ENCODE peak calls at places on chromosomes 5 and 9, in six cellular contexts. One of them, this sample, is unnamed.

GRCh38 chr9:14704281-14704680 is 11.0 kb upstream of the ZDHHC21 start:
- DNase-seq in GM12865: no peak
- DNase-seq in thoracic aorta: no peak
- DNase-seq in stimulated activated CD4-positive, alpha-beta T cell treated with anti-CD3 and anti-CD28 coated beads, TNF-alpha, amount 100 ng/mL, for 4 hours: no peak
- DNase-seq in SJSA1: no peak
- DNase-seq in iPS-NIHi11: no peak
- DNase-seq in this sample: no peak

GRCh38 chr5:126280343-126280742 is 142.9 kb upstream of the GRAMD2B start:
- DNase-seq in thoracic aorta: no peak
- DNase-seq in iPS-NIHi11: no peak
- DNase-seq in stimulated activated CD4-positive, alpha-beta T cell treated with anti-CD3 and anti-CD28 coated beads, TNF-alpha, amount 100 ng/mL, for 4 hours: no peak
- DNase-seq in GM12865: no peak
- DNase-seq in SJSA1: no peak
- DNase-seq in this sample: no peak

GRCh38 chr5:152547202-152547601 is 142.1 kb upstream of the NMUR2 start:
- DNase-seq in thoracic aorta: no peak
- DNase-seq in iPS-NIHi11: no peak
- DNase-seq in stimulated activated CD4-positive, alpha-beta T cell treated with anti-CD3 and anti-CD28 coated beads, TNF-alpha, amount 100 ng/mL, for 4 hours: no peak
- DNase-seq in SJSA1: no peak
- DNase-seq in GM12865: no peak
- DNase-seq in this sample: no peak

GRCh38 chr9:89778100-89779085 is 173.6 kb downstream of the GADD45G start:
- DNase-seq in GM12865: no peak
- DNase-seq in SJSA1: no peak
- DNase-seq in thoracic aorta: no peak
- DNase-seq in iPS-NIHi11: no peak
- DNase-seq in stimulated activated CD4-positive, alpha-beta T cell treated with anti-CD3 and anti-CD28 coated beads, TNF-alpha, amount 100 ng/mL, for 4 hours: no peak
- DNase-seq in this sample: peak

GRCh38 chr9:16030513-16031185 is 477.8 kb downstream of the CCDC171 start:
- DNase-seq in iPS-NIHi11: peak
- DNase-seq in stimulated activated CD4-positive, alpha-beta T cell treated with anti-CD3 and anti-CD28 coated beads, TNF-alpha, amount 100 ng/mL, for 4 hours: no peak
- DNase-seq in SJSA1: peak
- DNase-seq in GM12865: peak
- DNase-seq in thoracic aorta: no peak
- DNase-seq in this sample: no peak

GRCh38 chr5:53288511-53288910 is 179.0 kb upstream of the MOCS2 start:
- DNase-seq in SJSA1: no peak
- DNase-seq in GM12865: no peak
- DNase-seq in thoracic aorta: no peak
- DNase-seq in iPS-NIHi11: no peak
- DNase-seq in stimulated activated CD4-positive, alpha-beta T cell treated with anti-CD3 and anti-CD28 coated beads, TNF-alpha, amount 100 ng/mL, for 4 hours: no peak
- DNase-seq in this sample: no peak

GRCh38 chr5:33690736-33691135 is 201.1 kb downstream of the ADAMTS12 start:
- DNase-seq in GM12865: no peak
- DNase-seq in stimulated activated CD4-positive, alpha-beta T cell treated with anti-CD3 and anti-CD28 coated beads, TNF-alpha, amount 100 ng/mL, for 4 hours: no peak
- DNase-seq in iPS-NIHi11: no peak
- DNase-seq in SJSA1: peak
- DNase-seq in thoracic aorta: no peak
- DNase-seq in this sample: no peak

GRCh38 chr5:172902497-172903472 is 56.4 kb upstream of the RPL26L1 start:
- DNase-seq in thoracic aorta: peak
- DNase-seq in SJSA1: peak
- DNase-seq in GM12865: no peak
- DNase-seq in stimulated activated CD4-positive, alpha-beta T cell treated with anti-CD3 and anti-CD28 coated beads, TNF-alpha, amount 100 ng/mL, for 4 hours: no peak
- DNase-seq in iPS-NIHi11: peak
- DNase-seq in this sample: peak

GRCh38 chr5:56900858-56901578 is 8.4 kb upstream of the SETD9 start:
- DNase-seq in thoracic aorta: no peak
- DNase-seq in GM12865: peak
- DNase-seq in iPS-NIHi11: peak
- DNase-seq in SJSA1: peak
- DNase-seq in stimulated activated CD4-positive, alpha-beta T cell treated with anti-CD3 and anti-CD28 coated beads, TNF-alpha, amount 100 ng/mL, for 4 hours: no peak
- DNase-seq in this sample: no peak

GRCh38 chr9:34501889-34502425 is 20.8 kb downstream of the ENHO start:
- DNase-seq in GM12865: no peak
- DNase-seq in stimulated activated CD4-positive, alpha-beta T cell treated with anti-CD3 and anti-CD28 coated beads, TNF-alpha, amount 100 ng/mL, for 4 hours: no peak
- DNase-seq in iPS-NIHi11: peak
- DNase-seq in thoracic aorta: no peak
- DNase-seq in SJSA1: peak
- DNase-seq in this sample: peak

GRCh38 chr5:40198736-40199135 is 481.0 kb upstream of the PTGER4 start:
- DNase-seq in iPS-NIHi11: no peak
- DNase-seq in thoracic aorta: no peak
- DNase-seq in SJSA1: no peak
- DNase-seq in GM12865: no peak
- DNase-seq in stimulated activated CD4-positive, alpha-beta T cell treated with anti-CD3 and anti-CD28 coated beads, TNF-alpha, amount 100 ng/mL, for 4 hours: no peak
- DNase-seq in this sample: no peak

GRCh38 chr9:132756214-132756799 is 86.0 kb downstream of the GTF3C4 start:
- DNase-seq in GM12865: no peak
- DNase-seq in iPS-NIHi11: no peak
- DNase-seq in thoracic aorta: no peak
- DNase-seq in SJSA1: no peak
- DNase-seq in stimulated activated CD4-positive, alpha-beta T cell treated with anti-CD3 and anti-CD28 coated beads, TNF-alpha, amount 100 ng/mL, for 4 hours: no peak
- DNase-seq in this sample: no peak

GRCh38 chr5:44388504-44389409 is 463 bp downstream of the FGF10 start:
- DNase-seq in stimulated activated CD4-positive, alpha-beta T cell treated with anti-CD3 and anti-CD28 coated beads, TNF-alpha, amount 100 ng/mL, for 4 hours: no peak
- DNase-seq in GM12865: no peak
- DNase-seq in SJSA1: peak
- DNase-seq in iPS-NIHi11: no peak
- DNase-seq in thoracic aorta: no peak
- DNase-seq in this sample: peak

GRCh38 chr9:118962426-118962825 is 406.8 kb downstream of the BRINP1 start:
- DNase-seq in stimulated activated CD4-positive, alpha-beta T cell treated with anti-CD3 and anti-CD28 coated beads, TNF-alpha, amount 100 ng/mL, for 4 hours: no peak
- DNase-seq in GM12865: no peak
- DNase-seq in iPS-NIHi11: no peak
- DNase-seq in thoracic aorta: no peak
- DNase-seq in SJSA1: no peak
- DNase-seq in this sample: no peak

GRCh38 chr9:32566770-32567169 is 6.2 kb downstream of the NDUFB6 start:
- DNase-seq in stimulated activated CD4-positive, alpha-beta T cell treated with anti-CD3 and anti-CD28 coated beads, TNF-alpha, amount 100 ng/mL, for 4 hours: no peak
- DNase-seq in SJSA1: no peak
- DNase-seq in GM12865: no peak
- DNase-seq in iPS-NIHi11: no peak
- DNase-seq in thoracic aorta: no peak
- DNase-seq in this sample: peak

GRCh38 chr5:149747141-149747832 is 17.2 kb downstream of the PPARGC1B start:
- DNase-seq in thoracic aorta: no peak
- DNase-seq in stimulated activated CD4-positive, alpha-beta T cell treated with anti-CD3 and anti-CD28 coated beads, TNF-alpha, amount 100 ng/mL, for 4 hours: no peak
- DNase-seq in SJSA1: no peak
- DNase-seq in GM12865: no peak
- DNase-seq in iPS-NIHi11: peak
- DNase-seq in this sample: peak

GRCh38 chr9:125990186-125990792 is 243.1 kb downstream of the PBX3 start:
- DNase-seq in SJSA1: no peak
- DNase-seq in GM12865: no peak
- DNase-seq in iPS-NIHi11: no peak
- DNase-seq in stimulated activated CD4-positive, alpha-beta T cell treated with anti-CD3 and anti-CD28 coated beads, TNF-alpha, amount 100 ng/mL, for 4 hours: no peak
- DNase-seq in thoracic aorta: no peak
- DNase-seq in this sample: no peak

GRCh38 chr9:8431505-8431904 is 631.9 kb upstream of the DMAC1 start:
- DNase-seq in GM12865: no peak
- DNase-seq in stimulated activated CD4-positive, alpha-beta T cell treated with anti-CD3 and anti-CD28 coated beads, TNF-alpha, amount 100 ng/mL, for 4 hours: no peak
- DNase-seq in SJSA1: no peak
- DNase-seq in iPS-NIHi11: no peak
- DNase-seq in thoracic aorta: no peak
- DNase-seq in this sample: no peak

GRCh38 chr5:135310328-135310989 is 88.6 kb downstream of the MACROH2A1 start:
- DNase-seq in iPS-NIHi11: no peak
- DNase-seq in stimulated activated CD4-positive, alpha-beta T cell treated with anti-CD3 and anti-CD28 coated beads, TNF-alpha, amount 100 ng/mL, for 4 hours: no peak
- DNase-seq in SJSA1: peak
- DNase-seq in GM12865: no peak
- DNase-seq in thoracic aorta: no peak
- DNase-seq in this sample: no peak

GRCh38 chr5:115402822-115403577 is 106.5 kb upstream of the CCDC112 start:
- DNase-seq in iPS-NIHi11: no peak
- DNase-seq in stimulated activated CD4-positive, alpha-beta T cell treated with anti-CD3 and anti-CD28 coated beads, TNF-alpha, amount 100 ng/mL, for 4 hours: no peak
- DNase-seq in thoracic aorta: no peak
- DNase-seq in GM12865: no peak
- DNase-seq in SJSA1: no peak
- DNase-seq in this sample: no peak

GRCh38 chr5:125612356-125613149 is 810.7 kb upstream of the GRAMD2B start:
- DNase-seq in stimulated activated CD4-positive, alpha-beta T cell treated with anti-CD3 and anti-CD28 coated beads, TNF-alpha, amount 100 ng/mL, for 4 hours: no peak
- DNase-seq in GM12865: no peak
- DNase-seq in iPS-NIHi11: no peak
- DNase-seq in thoracic aorta: no peak
- DNase-seq in SJSA1: no peak
- DNase-seq in this sample: no peak

GRCh38 chr5:144504929-144505578 is 334.4 kb downstream of the KCTD16 start:
- DNase-seq in SJSA1: no peak
- DNase-seq in stimulated activated CD4-positive, alpha-beta T cell treated with anti-CD3 and anti-CD28 coated beads, TNF-alpha, amount 100 ng/mL, for 4 hours: no peak
- DNase-seq in iPS-NIHi11: no peak
- DNase-seq in thoracic aorta: no peak
- DNase-seq in GM12865: no peak
- DNase-seq in this sample: no peak

GRCh38 chr9:86645303-86645702 is 291.1 kb upstream of the TUT7 start:
- DNase-seq in stimulated activated CD4-positive, alpha-beta T cell treated with anti-CD3 and anti-CD28 coated beads, TNF-alpha, amount 100 ng/mL, for 4 hours: no peak
- DNase-seq in iPS-NIHi11: no peak
- DNase-seq in GM12865: no peak
- DNase-seq in SJSA1: no peak
- DNase-seq in thoracic aorta: no peak
- DNase-seq in this sample: peak

GRCh38 chr9:16824545-16825041 is 45.9 kb downstream of the BNC2 start:
- DNase-seq in stimulated activated CD4-positive, alpha-beta T cell treated with anti-CD3 and anti-CD28 coated beads, TNF-alpha, amount 100 ng/mL, for 4 hours: no peak
- DNase-seq in SJSA1: peak
- DNase-seq in iPS-NIHi11: no peak
- DNase-seq in GM12865: peak
- DNase-seq in thoracic aorta: no peak
- DNase-seq in this sample: no peak

GRCh38 chr5:58925627-58926545 is 343.0 kb downstream of the RAB3C start:
- DNase-seq in iPS-NIHi11: no peak
- DNase-seq in SJSA1: no peak
- DNase-seq in stimulated activated CD4-positive, alpha-beta T cell treated with anti-CD3 and anti-CD28 coated beads, TNF-alpha, amount 100 ng/mL, for 4 hours: no peak
- DNase-seq in GM12865: no peak
- DNase-seq in thoracic aorta: no peak
- DNase-seq in this sample: no peak

GRCh38 chr9:128552744-128553221 is 396 bp downstream of the SPTAN1 start:
- DNase-seq in stimulated activated CD4-positive, alpha-beta T cell treated with anti-CD3 and anti-CD28 coated beads, TNF-alpha, amount 100 ng/mL, for 4 hours: no peak
- DNase-seq in thoracic aorta: no peak
- DNase-seq in SJSA1: peak
- DNase-seq in GM12865: peak
- DNase-seq in iPS-NIHi11: peak
- DNase-seq in this sample: peak

GRCh38 chr9:121326130-121326838 is 43.8 kb downstream of the STOM start:
- DNase-seq in SJSA1: peak
- DNase-seq in iPS-NIHi11: peak
- DNase-seq in GM12865: no peak
- DNase-seq in stimulated activated CD4-positive, alpha-beta T cell treated with anti-CD3 and anti-CD28 coated beads, TNF-alpha, amount 100 ng/mL, for 4 hours: no peak
- DNase-seq in thoracic aorta: peak
- DNase-seq in this sample: peak

GRCh38 chr5:125286266-125286665 is 539.8 kb upstream of the ZNF608 start:
- DNase-seq in GM12865: no peak
- DNase-seq in iPS-NIHi11: no peak
- DNase-seq in stimulated activated CD4-positive, alpha-beta T cell treated with anti-CD3 and anti-CD28 coated beads, TNF-alpha, amount 100 ng/mL, for 4 hours: no peak
- DNase-seq in thoracic aorta: no peak
- DNase-seq in SJSA1: no peak
- DNase-seq in this sample: no peak

GRCh38 chr9:36187414-36187813 is 3.3 kb upstream of the CLTA start:
- DNase-seq in stimulated activated CD4-positive, alpha-beta T cell treated with anti-CD3 and anti-CD28 coated beads, TNF-alpha, amount 100 ng/mL, for 4 hours: no peak
- DNase-seq in iPS-NIHi11: no peak
- DNase-seq in GM12865: peak
- DNase-seq in SJSA1: peak
- DNase-seq in thoracic aorta: no peak
- DNase-seq in this sample: no peak

GRCh38 chr9:14692918-14693861 is at the start of gene ZDHHC21:
- DNase-seq in thoracic aorta: no peak
- DNase-seq in GM12865: peak
- DNase-seq in stimulated activated CD4-positive, alpha-beta T cell treated with anti-CD3 and anti-CD28 coated beads, TNF-alpha, amount 100 ng/mL, for 4 hours: peak
- DNase-seq in SJSA1: peak
- DNase-seq in iPS-NIHi11: peak
- DNase-seq in this sample: peak